ENCODE peak calls at places on chromosomes 6 and 20, in six cellular contexts. U is stimulated activated CD4-positive, alpha-beta T cell treated with anti-CD3 and anti-CD28 coated beads, Interleukin-1b, Interleukin-23, amount 100 ng/mL, for 48 hours; F is globus pallidus; K is DND-41; X is stimulated activated naive CD8-positive, alpha-beta T cell treated with anti-CD3 and anti-CD28 coated beads, Interleukin-15, Interleukin-2, amounts not matched to agents 100 U/mL and 50 U/mL, for 24 hours; M is iris pigment epithelial cell. I is an unnamed sample.

GRCh38 chr20:58498445-58499068 is 16.6 kb downstream of the APCDD1L start:
- DNase-seq in K (no peak), U (no peak), F (no peak), M (no peak), X (no peak), I (no peak)

GRCh38 chr6:134317471-134318131 is at the start of gene SGK1:
- DNase-seq in F (peak), M (peak), U (no peak), K (no peak), X (peak), I (peak)

GRCh38 chr20:35700625-35701148 is 1.5 kb downstream of the ROMO1 start:
- DNase-seq in U (no peak), K (no peak), X (no peak), M (no peak), F (no peak), I (no peak)

GRCh38 chr6:22036267-22036666 is 260.6 kb downstream of the PRL start:
- DNase-seq in F (no peak), U (no peak), M (peak), K (no peak), X (no peak), I (peak)

GRCh38 chr6:18350271-18350670 is 36.9 kb upstream of the RNF144B start:
- DNase-seq in M (no peak), F (no peak), X (no peak), K (no peak), U (no peak), I (no peak)

GRCh38 chr20:3251806-3252205 is 12.8 kb upstream of the SLC4A11 start:
- DNase-seq in M (peak), U (no peak), K (no peak), X (no peak), F (peak), I (no peak)

GRCh38 chr20:4113546-4113945 is 98.2 kb upstream of the RNF24 start:
- DNase-seq in K (no peak), U (no peak), F (no peak), M (no peak), X (no peak), I (no peak)

GRCh38 chr20:25514747-25515340 is 70.5 kb downstream of the NINL start:
- DNase-seq in U (no peak), K (peak), M (no peak), F (no peak), X (no peak), I (no peak)

GRCh38 chr20:297925-298754 is 770 bp downstream of the ZCCHC3 start:
- DNase-seq in F (peak), M (peak), K (peak), X (peak), U (peak), I (peak)

GRCh38 chr20:19493794-19494495 is 264.1 kb upstream of the RIN2 start:
- DNase-seq in F (no peak), X (no peak), M (no peak), U (no peak), K (no peak), I (no peak)

GRCh38 chr6:6002809-6003333 is 3.9 kb downstream of the NRN1 start:
- DNase-seq in U (no peak), F (no peak), K (no peak), M (no peak), X (no peak), I (peak)